ENCODE peak calls at places on chromosomes 4 and X, in five cellular contexts. One of them, this sample, is unnamed.

GRCh38 chr4:79044260-79044659 is 105.0 kb upstream of the PAQR3 start:
- DNase-seq in mesenchymal stem cell: peak
- DNase-seq in IMR-90: no peak
- DNase-seq in neuronal stem cell: no peak
- DNase-seq in mesendoderm: no peak
- DNase-seq in this sample: no peak

GRCh38 chrX:15206306-15206705 is 63.6 kb downstream of the ASB9 start:
- DNase-seq in neuronal stem cell: no peak
- DNase-seq in IMR-90: no peak
- DNase-seq in mesenchymal stem cell: no peak
- DNase-seq in mesendoderm: no peak
- DNase-seq in this sample: no peak

GRCh38 chrX:15761564-15762191 is 23.6 kb downstream of the CA5B start:
- DNase-seq in IMR-90: peak
- DNase-seq in mesendoderm: peak
- DNase-seq in mesenchymal stem cell: peak
- DNase-seq in neuronal stem cell: peak
- DNase-seq in this sample: peak

GRCh38 chr4:25937801-25938200 is 23.8 kb downstream of the SMIM20 start:
- DNase-seq in neuronal stem cell: no peak
- DNase-seq in IMR-90: peak
- DNase-seq in mesendoderm: peak
- DNase-seq in mesenchymal stem cell: peak
- DNase-seq in this sample: no peak

GRCh38 chr4:31193516-31193915 is 473.3 kb downstream of the PCDH7 start:
- DNase-seq in neuronal stem cell: no peak
- DNase-seq in mesenchymal stem cell: no peak
- DNase-seq in mesendoderm: no peak
- DNase-seq in IMR-90: no peak
- DNase-seq in this sample: no peak

GRCh38 chr4:71266090-71266794 is 72.6 kb upstream of the SLC4A4 start:
- DNase-seq in neuronal stem cell: no peak
- DNase-seq in mesendoderm: no peak
- DNase-seq in mesenchymal stem cell: peak
- DNase-seq in IMR-90: peak
- DNase-seq in this sample: no peak

GRCh38 chrX:75131973-75132627 is 24.0 kb downstream of the ABCB7 start:
- DNase-seq in mesenchymal stem cell: no peak
- DNase-seq in neuronal stem cell: no peak
- DNase-seq in mesendoderm: no peak
- DNase-seq in IMR-90: no peak
- DNase-seq in this sample: no peak

GRCh38 chr4:1356181-1356998 is 9.4 kb downstream of the UVSSA start:
- DNase-seq in mesendoderm: peak
- DNase-seq in neuronal stem cell: peak
- DNase-seq in IMR-90: peak
- DNase-seq in mesenchymal stem cell: peak
- DNase-seq in this sample: peak

GRCh38 chr4:125085-125820 is 952 bp downstream of the ZNF718 start:
- DNase-seq in neuronal stem cell: peak
- DNase-seq in mesendoderm: peak
- DNase-seq in mesenchymal stem cell: peak
- DNase-seq in IMR-90: peak
- DNase-seq in this sample: peak

GRCh38 chr4:165715989-165716388 is 157.0 kb upstream of the TLL1 start:
- DNase-seq in mesenchymal stem cell: no peak
- DNase-seq in mesendoderm: no peak
- DNase-seq in neuronal stem cell: no peak
- DNase-seq in IMR-90: no peak
- DNase-seq in this sample: no peak

GRCh38 chr4:39770969-39771724 is 73.2 kb downstream of the UBE2K start:
- DNase-seq in mesendoderm: no peak
- DNase-seq in mesenchymal stem cell: no peak
- DNase-seq in neuronal stem cell: no peak
- DNase-seq in IMR-90: no peak
- DNase-seq in this sample: no peak

GRCh38 chr4:86564795-86565194 is 29.3 kb upstream of the PTPN13 start:
- DNase-seq in neuronal stem cell: no peak
- DNase-seq in mesenchymal stem cell: no peak
- DNase-seq in mesendoderm: no peak
- DNase-seq in IMR-90: no peak
- DNase-seq in this sample: no peak

GRCh38 chrX:73561791-73562190 is 1.2 kb upstream of the CHIC1 start:
- DNase-seq in IMR-90: peak
- DNase-seq in mesenchymal stem cell: no peak
- DNase-seq in mesendoderm: no peak
- DNase-seq in neuronal stem cell: no peak
- DNase-seq in this sample: no peak

GRCh38 chrX:109384569-109385174 is 97.2 kb downstream of the GUCY2F start:
- DNase-seq in neuronal stem cell: peak
- DNase-seq in mesenchymal stem cell: peak
- DNase-seq in IMR-90: peak
- DNase-seq in mesendoderm: peak
- DNase-seq in this sample: no peak

GRCh38 chr4:180947421-180947820 is 1295.8 kb upstream of the TENM3 start:
- DNase-seq in IMR-90: peak
- DNase-seq in mesendoderm: no peak
- DNase-seq in mesenchymal stem cell: no peak
- DNase-seq in neuronal stem cell: no peak
- DNase-seq in this sample: no peak

GRCh38 chrX:123899701-123900100 is 39.8 kb downstream of the XIAP start:
- DNase-seq in mesendoderm: no peak
- DNase-seq in mesenchymal stem cell: peak
- DNase-seq in neuronal stem cell: no peak
- DNase-seq in IMR-90: peak
- DNase-seq in this sample: no peak

GRCh38 chrX:107014927-107015326 is 14.9 kb upstream of the MORC4 start:
- DNase-seq in mesenchymal stem cell: peak
- DNase-seq in IMR-90: no peak
- DNase-seq in mesendoderm: no peak
- DNase-seq in neuronal stem cell: no peak
- DNase-seq in this sample: no peak

GRCh38 chr4:3872834-3873313 is 106.7 kb downstream of the ADRA2C start:
- DNase-seq in mesendoderm: peak
- DNase-seq in IMR-90: no peak
- DNase-seq in mesenchymal stem cell: no peak
- DNase-seq in neuronal stem cell: no peak
- DNase-seq in this sample: peak

GRCh38 chrX:54044877-54045328 is 630 bp upstream of the PHF8 start:
- DNase-seq in neuronal stem cell: no peak
- DNase-seq in mesenchymal stem cell: no peak
- DNase-seq in IMR-90: no peak
- DNase-seq in mesendoderm: no peak
- DNase-seq in this sample: no peak

GRCh38 chr4:105232374-105232773 is 85.7 kb downstream of the TET2 start:
- DNase-seq in mesendoderm: no peak
- DNase-seq in mesenchymal stem cell: peak
- DNase-seq in neuronal stem cell: no peak
- DNase-seq in IMR-90: peak
- DNase-seq in this sample: no peak

GRCh38 chr4:100913685-100914084 is 395.9 kb upstream of the EMCN start:
- DNase-seq in IMR-90: no peak
- DNase-seq in neuronal stem cell: no peak
- DNase-seq in mesendoderm: peak
- DNase-seq in mesenchymal stem cell: no peak
- DNase-seq in this sample: peak

GRCh38 chrX:154369453-154370299 is 4.8 kb downstream of the FLNA start:
- DNase-seq in mesendoderm: peak
- DNase-seq in IMR-90: peak
- DNase-seq in neuronal stem cell: peak
- DNase-seq in mesenchymal stem cell: peak
- DNase-seq in this sample: peak

DNA sequence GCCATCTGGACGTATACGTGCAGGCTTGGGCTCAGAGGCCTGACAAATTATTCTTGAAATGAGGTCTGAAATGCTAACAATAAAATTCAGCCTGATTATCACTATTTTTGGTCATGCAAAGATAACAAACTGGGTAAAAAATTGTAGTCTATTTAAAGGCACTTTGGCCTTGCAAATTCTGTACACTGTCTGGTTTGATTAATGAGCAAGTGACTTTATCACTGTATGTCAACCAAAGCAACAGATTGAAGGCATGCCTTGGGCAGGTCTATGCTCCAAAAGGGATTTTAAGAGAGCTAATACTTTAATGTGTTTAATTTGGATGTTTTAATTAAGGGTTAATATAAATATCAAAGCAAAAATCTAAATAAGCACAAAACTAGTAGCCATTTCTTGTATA is 1034.9 kb upstream of the GRID2 start:
- DNase-seq in mesendoderm: peak
- DNase-seq in IMR-90: no peak
- DNase-seq in mesenchymal stem cell: no peak
- DNase-seq in neuronal stem cell: no peak
- DNase-seq in this sample: no peak
- H2BK120ac ChIP-seq in mesendoderm: peak
- H2BK120ac ChIP-seq in IMR-90: no peak
- H2BK120ac ChIP-seq in mesenchymal stem cell: no peak
- H2BK120ac ChIP-seq in neuronal stem cell: no peak
- H2BK120ac ChIP-seq in this sample: no peak

DNA sequence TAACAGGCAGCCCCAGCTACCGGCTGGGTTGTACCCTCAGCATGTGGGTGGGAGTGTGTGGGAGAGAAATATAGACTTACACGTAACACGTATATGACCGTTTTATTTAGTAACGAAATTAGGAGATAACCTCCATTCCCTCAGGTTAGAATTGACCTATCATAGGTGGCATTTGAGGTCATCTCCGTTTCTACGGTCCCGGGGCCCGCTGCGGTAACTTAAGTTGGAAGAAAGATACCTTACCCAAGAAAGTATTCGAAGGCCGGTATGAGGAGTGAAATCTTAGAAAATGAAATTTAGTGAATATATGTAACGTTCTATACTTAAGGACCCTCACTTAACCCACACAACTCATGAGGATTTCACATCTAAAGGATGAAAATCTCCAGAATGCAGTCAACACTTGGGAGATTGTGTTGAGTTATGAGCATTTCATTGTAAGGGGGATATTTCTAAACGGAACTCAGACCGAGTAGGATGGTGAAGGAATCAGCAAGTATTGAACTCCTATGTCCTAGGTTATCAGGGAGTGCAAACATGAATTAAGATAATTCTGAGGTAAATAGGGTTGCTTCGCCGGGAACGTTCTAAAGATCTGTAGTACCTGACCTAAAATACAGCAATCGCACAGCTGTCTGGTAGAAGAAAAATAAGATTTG is 906 bp downstream of the CISD2 start:
- DNase-seq in IMR-90: peak
- DNase-seq in mesendoderm: no peak
- DNase-seq in mesenchymal stem cell: no peak
- DNase-seq in neuronal stem cell: no peak
- DNase-seq in this sample: no peak
- H4K8ac ChIP-seq in IMR-90: peak
- H4K8ac ChIP-seq in mesendoderm: no peak
- H4K8ac ChIP-seq in mesenchymal stem cell: peak
- H4K8ac ChIP-seq in neuronal stem cell: no peak
- H4K8ac ChIP-seq in this sample: no peak

GRCh38 chrX:13934731-13935130 is 95.0 kb downstream of the GEMIN8 start:
- DNase-seq in neuronal stem cell: no peak
- DNase-seq in mesendoderm: no peak
- DNase-seq in mesenchymal stem cell: no peak
- DNase-seq in IMR-90: no peak
- DNase-seq in this sample: no peak

GRCh38 chrX:13938766-13939530 is 90.7 kb downstream of the GEMIN8 start:
- DNase-seq in neuronal stem cell: no peak
- DNase-seq in mesenchymal stem cell: no peak
- DNase-seq in IMR-90: no peak
- DNase-seq in mesendoderm: peak
- DNase-seq in this sample: peak

GRCh38 chrX:13938053-13938765 is 91.5 kb downstream of the GEMIN8 start:
- DNase-seq in IMR-90: peak
- DNase-seq in mesenchymal stem cell: peak
- DNase-seq in mesendoderm: peak
- DNase-seq in neuronal stem cell: peak
- DNase-seq in this sample: peak

GRCh38 chrX:13937370-13938052 is 92.2 kb downstream of the GEMIN8 start:
- DNase-seq in IMR-90: peak
- DNase-seq in neuronal stem cell: peak
- DNase-seq in mesendoderm: peak
- DNase-seq in mesenchymal stem cell: peak
- DNase-seq in this sample: no peak

DNA sequence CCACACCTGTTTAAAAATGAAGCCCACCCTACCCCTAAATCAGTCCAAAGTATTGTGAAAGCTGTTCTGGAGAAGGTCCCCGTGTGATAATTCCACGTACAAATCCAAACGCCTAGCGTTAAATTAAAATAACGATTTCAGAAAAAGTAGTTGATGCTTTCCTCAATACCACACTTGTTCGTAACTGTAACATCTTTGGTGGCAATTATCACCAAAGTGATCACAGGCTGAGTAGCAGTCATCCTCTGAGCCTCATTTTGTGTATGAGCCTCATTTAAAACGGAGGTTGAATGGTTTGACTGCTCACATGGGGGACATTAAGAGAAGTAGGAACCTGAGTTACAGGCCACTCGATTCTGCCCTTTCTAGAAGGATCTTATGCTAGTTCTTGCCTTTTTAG is 92.9 kb downstream of the GEMIN8 start:
- DNase-seq in mesendoderm: no peak
- DNase-seq in mesenchymal stem cell: no peak
- DNase-seq in IMR-90: no peak
- DNase-seq in neuronal stem cell: no peak
- DNase-seq in this sample: no peak
- H2BK5ac ChIP-seq in mesendoderm: no peak
- H2BK5ac ChIP-seq in mesenchymal stem cell: no peak
- H2BK5ac ChIP-seq in IMR-90: no peak
- H2BK5ac ChIP-seq in neuronal stem cell: no peak
- H2BK5ac ChIP-seq in this sample: no peak

GRCh38 chrX:153225438-153226098 is 46.5 kb downstream of the MAGEA1 start:
- DNase-seq in IMR-90: no peak
- DNase-seq in mesendoderm: no peak
- DNase-seq in mesenchymal stem cell: no peak
- DNase-seq in neuronal stem cell: no peak
- DNase-seq in this sample: no peak
- H2BK120ac ChIP-seq in IMR-90: no peak
- H2BK120ac ChIP-seq in mesendoderm: no peak
- H2BK120ac ChIP-seq in mesenchymal stem cell: no peak
- H2BK120ac ChIP-seq in neuronal stem cell: peak
- H2BK120ac ChIP-seq in this sample: no peak